ENCODE peak calls at places on chromosomes 11 and 22, in eight cellular contexts. Y is mucosa of descending colon, Z is retinal pigment epithelial cell, X is thoracic aorta, F is HL-60, W is AG04450, P is PC-3, E is transverse colon. O is an unnamed sample.

GRCh38 chr11:118012083-118012669 is 26.0 kb downstream of the IL10RA start:
- DNase-seq in Y (no peak), E (peak; percentile 47), X (no peak), P (peak; percentile 58), W (no peak), Z (no peak), F (peak; percentile 89), O (peak; percentile 3)

GRCh38 chr11:2943711-2944118 is 14.5 kb upstream of the PHLDA2 start:
- DNase-seq in Z (no peak), W (no peak), P (no peak), X (no peak), Y (peak; percentile 81), E (peak; percentile 72), F (no peak), O (no peak)

GRCh38 chr11:67303989-67304411 is 670 bp downstream of the SSH3 start:
- DNase-seq in W (no peak), Y (peak; percentile 70), F (no peak), E (peak; percentile 55), Z (no peak), X (no peak), P (peak; percentile 63), O (no peak)

GRCh38 chr11:62705880-62706831 is 1.1 kb downstream of the BSCL2 start:
- DNase-seq in Z (peak; percentile 80), X (peak; percentile 91), E (peak; percentile 96), P (peak; percentile 97), W (peak; percentile 79), Y (peak; percentile 97), F (peak; percentile 89), O (no peak)

GRCh38 chr11:112470355-112470754 is 209.7 kb upstream of the PLET1 start:
- DNase-seq in F (no peak), W (no peak), E (no peak), P (peak; percentile 30), X (no peak), Z (no peak), Y (no peak), O (no peak)

GRCh38 chr22:40654522-40655167 is 18.1 kb upstream of the MRTFA start:
- DNase-seq in E (peak; percentile 37), P (peak; percentile 27), Y (peak; percentile 39), F (no peak), X (no peak), Z (peak; percentile 63), W (no peak), O (no peak)

GRCh38 chr11:85889676-85890579 is 34.7 kb downstream of the CCDC83 start:
- DNase-seq in W (no peak), F (no peak), Y (no peak), E (no peak), X (no peak), P (peak; percentile 97), Z (peak; percentile 42), O (peak; percentile 67)

GRCh38 chr22:17213976-17214375 is 5.3 kb downstream of the ADA2 start:
- DNase-seq in X (no peak), W (no peak), Y (peak; percentile 80), Z (no peak), E (peak; percentile 69), F (peak; percentile 25), P (peak; percentile 19), O (no peak)

GRCh38 chr11:12087075-12087775 is 23.2 kb upstream of the MICAL2 start:
- DNase-seq in Z (no peak), F (peak; percentile 25), W (no peak), Y (peak; percentile 72), X (no peak), P (peak; percentile 74), E (peak; percentile 46), O (no peak)

GRCh38 chr22:18954941-18955571 is 19.0 kb upstream of the PRODH start:
- DNase-seq in P (no peak), X (no peak), Z (no peak), F (no peak), E (no peak), W (no peak), Y (peak; percentile 21), O (no peak)

GRCh38 chr22:30250713-30251267 is 4.2 kb upstream of the LIF start:
- DNase-seq in F (no peak), X (no peak), Y (no peak), P (peak; percentile 78), W (no peak), Z (peak; percentile 66), E (no peak), O (peak; percentile 69)

GRCh38 chr22:45336971-45337431 is 27.3 kb downstream of the FAM118A start:
- DNase-seq in Y (peak; percentile 58), E (peak; percentile 42), Z (no peak), W (no peak), F (no peak), P (no peak), X (peak; percentile 66), O (no peak)

DNA sequence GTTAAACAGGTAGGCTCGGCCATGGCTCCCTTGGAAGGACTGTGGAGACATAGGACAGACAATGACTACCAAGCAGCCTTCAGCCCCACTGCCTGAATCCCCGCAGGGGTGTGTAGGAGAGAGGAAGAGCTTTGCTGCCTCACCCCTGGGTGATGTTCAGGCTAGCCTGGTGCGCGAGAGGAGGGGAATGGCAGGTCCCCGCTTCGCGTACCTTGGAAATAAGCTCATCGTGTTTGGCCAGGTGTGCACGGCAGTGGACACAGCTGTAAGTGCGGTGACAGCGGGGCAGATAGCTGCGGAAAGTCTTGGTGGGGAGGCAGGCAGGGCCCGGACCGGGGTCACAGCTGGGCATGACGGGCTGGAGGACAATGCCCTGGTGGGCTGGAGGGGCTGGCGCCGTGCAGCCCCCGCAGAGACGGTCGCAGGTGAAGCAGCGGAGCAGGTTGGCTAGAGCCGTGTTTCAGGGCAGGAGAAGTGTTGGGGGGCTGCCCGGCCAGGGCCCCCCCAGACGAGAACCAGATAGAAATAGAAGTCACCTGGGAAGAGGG is 2.9 kb downstream of the YPEL4 start:
- DNase-seq in Z (no peak), W (no peak), F (no peak), P (no peak), Y (no peak), X (no peak), E (no peak), O (no peak)
- H3K4me3 ChIP-seq in Z (no peak overlapping the region), W (no peak overlapping the region), F (no peak overlapping the region), P (no peak overlapping the region), Y (no peak overlapping the region), X (no peak overlapping the region), E (no peak overlapping the region), O (no peak overlapping the region)

GRCh38 chr11:129852125-129852740 is 36.6 kb downstream of the TMEM45B start:
- DNase-seq in Z (no peak), Y (no peak), E (no peak), W (no peak), F (no peak), P (peak; percentile 35), X (no peak), O (no peak)

GRCh38 chr11:129842138-129842537 is 26.5 kb downstream of the TMEM45B start:
- DNase-seq in W (no peak), Z (no peak), E (no peak), P (no peak), F (no peak), X (no peak), Y (no peak), O (no peak)

GRCh38 chr11:129849447-129850130 is 33.9 kb downstream of the TMEM45B start:
- DNase-seq in F (no peak), Y (no peak), P (no peak), E (no peak), W (no peak), Z (no peak), X (no peak), O (no peak)

DNA sequence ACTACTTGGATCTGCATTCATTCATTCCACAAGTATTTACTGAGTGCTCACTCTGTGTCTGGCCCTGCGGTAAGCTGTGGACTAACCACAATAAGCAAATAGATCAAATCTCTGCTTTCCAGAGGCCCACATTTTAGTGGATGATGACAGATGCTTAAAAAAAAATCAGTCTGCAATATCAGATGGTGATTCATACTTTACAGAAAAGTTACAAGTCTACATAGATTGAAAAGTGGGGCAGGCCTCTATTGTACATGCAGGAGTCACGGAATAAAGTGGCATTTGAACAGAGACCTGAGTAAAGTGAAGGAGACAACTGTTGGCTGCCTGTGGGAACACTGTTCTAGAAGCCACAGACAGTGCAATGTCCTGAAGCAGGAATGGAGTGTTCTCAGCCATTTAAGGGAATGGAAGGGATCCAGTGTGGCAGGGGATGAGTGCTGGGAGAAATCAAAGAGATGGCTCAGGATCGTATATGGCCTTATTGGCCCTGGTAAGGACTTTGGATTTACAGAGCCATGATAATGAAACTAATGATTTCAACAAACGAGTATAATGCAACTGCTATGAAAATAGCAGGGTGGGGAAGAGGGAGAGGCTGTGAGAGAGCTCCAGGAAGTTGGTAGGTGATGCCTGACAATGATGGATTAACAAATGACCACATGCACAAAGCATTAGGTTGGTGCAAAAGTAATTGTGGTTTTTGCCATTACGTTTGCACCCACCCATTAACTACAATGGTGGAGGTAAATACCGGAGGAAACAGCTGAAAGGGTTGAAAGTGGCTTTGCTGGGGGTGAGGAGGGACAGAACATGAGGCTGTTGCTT is 31.1 kb downstream of the TMEM45B start:
- DNase-seq in X (no peak), P (peak; percentile 99), F (no peak), Z (peak; percentile 73), W (peak; percentile 80), E (peak; percentile 24), Y (no peak), O (no peak)
- H3K4me3 ChIP-seq in X (no peak overlapping the region), P (peak overlapping the region; percentile 44), F (no peak overlapping the region), Z (no peak overlapping the region), W (no peak overlapping the region), E (no peak overlapping the region), Y (no peak overlapping the region), O (no peak overlapping the region)

GRCh38 chr11:59221438-59221837 is 8.7 kb upstream of the MPEG1 start:
- DNase-seq in P (peak; percentile 91), X (no peak), E (no peak), Y (no peak), F (no peak), Z (no peak), W (peak; percentile 71), O (no peak)
- H3K4me3 ChIP-seq in P (no peak overlapping the region), X (no peak overlapping the region), E (no peak overlapping the region), Y (no peak overlapping the region), F (no peak overlapping the region), Z (no peak overlapping the region), W (no peak overlapping the region), O (no peak overlapping the region)

GRCh38 chr11:34620820-34621792 is at the start of gene EHF:
- DNase-seq in X (no peak), W (no peak), Y (peak; percentile 65), Z (no peak), P (peak; percentile 80), F (no peak), E (peak; percentile 79), O (no peak)

GRCh38 chr11:34623463-34623862 is 2.6 kb downstream of the EHF start:
- DNase-seq in Y (no peak), P (no peak), E (no peak), F (no peak), X (no peak), Z (no peak), W (no peak), O (no peak)

GRCh38 chr11:34620202-34620601 is 691 bp upstream of the EHF start:
- DNase-seq in F (no peak), E (no peak), Z (no peak), Y (no peak), P (no peak), W (no peak), X (no peak), O (no peak)

GRCh38 chr11:34624069-34624468 is 3.2 kb downstream of the EHF start:
- DNase-seq in F (no peak), Y (peak; percentile 82), E (peak; percentile 75), Z (no peak), W (no peak), P (no peak), X (no peak), O (no peak)

DNA sequence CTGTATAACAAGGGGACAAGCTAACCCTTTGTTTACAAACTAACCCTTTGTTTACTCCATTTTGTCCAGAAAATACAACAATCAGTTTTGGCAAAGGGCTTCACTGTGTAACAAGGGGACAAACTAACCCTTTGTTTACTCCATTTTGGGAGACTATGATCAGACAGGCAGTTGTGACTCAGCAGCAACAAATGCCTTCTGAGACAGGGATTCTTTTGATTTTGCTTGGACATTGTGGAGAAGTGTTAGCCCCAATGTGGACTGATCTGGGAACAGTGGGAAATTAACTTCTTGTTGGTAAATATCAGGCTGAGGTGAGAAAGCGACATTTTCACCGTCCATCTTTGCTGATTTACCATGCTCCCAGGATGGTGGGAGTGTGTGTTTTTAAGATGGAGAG is 983 bp downstream of the EHF start:
- DNase-seq in Z (no peak), F (no peak), W (no peak), Y (no peak), E (no peak), X (no peak), P (peak; percentile 39), O (no peak)
- H3K4me3 ChIP-seq in Z (no peak overlapping the region), F (no peak overlapping the region), W (no peak overlapping the region), Y (peak overlapping the region; percentile 38), E (peak overlapping the region; percentile 53), X (no peak overlapping the region), P (peak overlapping the region; percentile 66), O (no peak overlapping the region)

O was measured in epithelial cell of proximal tubule.